ENCODE peak calls at places on chromosomes 6 and 20, in four cellular contexts. X is substantia nigra, V is WERI-Rb-1, L is HT1080. S is an unnamed sample.

GRCh38 chr6:142819603-142820335 is 125.2 kb downstream of the HIVEP2 start:
- DNase-seq in X (no peak), V (no peak), L (peak; percentile 70), S (no peak)

GRCh38 chr20:37042986-37043972 is 52.5 kb downstream of the RBL1 start:
- DNase-seq in X (no peak), V (no peak), L (no peak), S (no peak)

GRCh38 chr6:168678177-168678576 is 237.2 kb downstream of the SMOC2 start:
- DNase-seq in X (no peak), V (no peak), L (no peak), S (no peak)

GRCh38 chr6:2999621-3000455 is at the start of gene NQO2:
- DNase-seq in X (peak; percentile 93), V (peak; percentile 98), L (peak; percentile 62), S (peak; percentile 100)

GRCh38 chr6:21348462-21349195 is 244.9 kb upstream of the SOX4 start:
- DNase-seq in X (no peak), V (no peak), L (peak; percentile 75), S (no peak)

GRCh38 chr6:122692175-122692598 is 82.0 kb downstream of the PKIB start:
- DNase-seq in X (no peak), V (no peak), L (peak; percentile 59), S (no peak)

GRCh38 chr20:46959081-46959692 is 64.5 kb downstream of the EYA2 start:
- DNase-seq in X (no peak), V (no peak), L (peak; percentile 89), S (no peak)

GRCh38 chr20:48600470-48600945 is 227.3 kb downstream of the PREX1 start:
- DNase-seq in X (no peak), V (no peak), L (no peak), S (no peak)

GRCh38 chr6:44024597-44025219 is 102.5 kb downstream of the MRPL14 start:
- DNase-seq in X (no peak), V (peak; percentile 6), L (no peak), S (no peak)

GRCh38 chr6:16533721-16534136 is 227.5 kb downstream of the ATXN1 start:
- DNase-seq in X (no peak), V (no peak), L (no peak), S (no peak)

S was measured in D341Med.